ENCODE peak calls at places on chromosomes 4 and X, in nine cellular contexts. B is AG10803, D is MM.1S, Y is choroid plexus epithelial cell, M is BJ, V is GM13976, F is pancreas, I is Panc1, T is RWPE1. X is an unnamed sample.

GRCh38 chr4:156293657-156294297 is 340.1 kb upstream of the CTSO start:
- DNase-seq in B (peak; percentile 59), D (no peak), Y (peak; percentile 96), M (no peak), V (no peak), F (no peak), I (no peak), T (peak; percentile 52), X (peak; percentile 42)

GRCh38 chrX:15242899-15243555 is 26.9 kb downstream of the ASB9 start:
- DNase-seq in B (peak; percentile 50), D (peak; percentile 38), Y (peak; percentile 76), M (no peak), V (peak; percentile 46), F (no peak), I (peak; percentile 4), T (peak; percentile 11), X (peak; percentile 7)

GRCh38 chr4:130530505-130530904 is 1434.6 kb downstream of the C4orf33 start:
- DNase-seq in B (no peak), D (no peak), Y (no peak), M (no peak), V (no peak), F (no peak), I (no peak), T (no peak), X (no peak)

GRCh38 chrX:2262679-2263055 is 238.1 kb downstream of the DHRSX start:
- DNase-seq in B (no peak), D (no peak), Y (peak; percentile 11), M (no peak), V (no peak), F (no peak), I (no peak), T (no peak), X (no peak)

GRCh38 chr4:40196724-40197281 is at the start of gene RHOH:
- DNase-seq in B (no peak), D (peak; percentile 94), Y (no peak), M (no peak), V (peak; percentile 45), F (no peak), I (no peak), T (no peak), X (no peak)

GRCh38 chrX:16125520-16126149 is 2.3 kb downstream of the GRPR start:
- DNase-seq in B (no peak), D (peak; percentile 29), Y (no peak), M (no peak), V (no peak), F (no peak), I (no peak), T (no peak), X (no peak)

GRCh38 chr4:98786866-98787265 is 128.5 kb upstream of the TSPAN5 start:
- DNase-seq in B (peak; percentile 20), D (no peak), Y (peak; percentile 29), M (no peak), V (no peak), F (no peak), I (no peak), T (no peak), X (peak; percentile 10)

GRCh38 chr4:154421618-154422017 is 70.0 kb downstream of the DCHS2 start:
- DNase-seq in B (no peak), D (no peak), Y (no peak), M (no peak), V (no peak), F (no peak), I (no peak), T (no peak), X (no peak)

GRCh38 chr4:109972786-109973528 is 60.3 kb downstream of the EGF start:
- DNase-seq in B (no peak), D (no peak), Y (no peak), M (no peak), V (no peak), F (no peak), I (no peak), T (no peak), X (no peak)

GRCh38 chrX:107669276-107669675 is 41.0 kb downstream of the PRPS1 start:
- DNase-seq in B (no peak), D (no peak), Y (no peak), M (no peak), V (no peak), F (no peak), I (no peak), T (no peak), X (no peak)

GRCh38 chr4:13933163-13933562 is 305.6 kb upstream of the BOD1L1 start:
- DNase-seq in B (peak; percentile 61), D (no peak), Y (peak; percentile 43), M (no peak), V (no peak), F (no peak), I (no peak), T (no peak), X (no peak)
- TF ChIP-seq CTCF in B (peak; percentile 29), D (no peak), Y (peak; percentile 30), M (peak; percentile 39), V (no peak), F (no peak), I (no peak), T (no peak), X (no peak)

DNA sequence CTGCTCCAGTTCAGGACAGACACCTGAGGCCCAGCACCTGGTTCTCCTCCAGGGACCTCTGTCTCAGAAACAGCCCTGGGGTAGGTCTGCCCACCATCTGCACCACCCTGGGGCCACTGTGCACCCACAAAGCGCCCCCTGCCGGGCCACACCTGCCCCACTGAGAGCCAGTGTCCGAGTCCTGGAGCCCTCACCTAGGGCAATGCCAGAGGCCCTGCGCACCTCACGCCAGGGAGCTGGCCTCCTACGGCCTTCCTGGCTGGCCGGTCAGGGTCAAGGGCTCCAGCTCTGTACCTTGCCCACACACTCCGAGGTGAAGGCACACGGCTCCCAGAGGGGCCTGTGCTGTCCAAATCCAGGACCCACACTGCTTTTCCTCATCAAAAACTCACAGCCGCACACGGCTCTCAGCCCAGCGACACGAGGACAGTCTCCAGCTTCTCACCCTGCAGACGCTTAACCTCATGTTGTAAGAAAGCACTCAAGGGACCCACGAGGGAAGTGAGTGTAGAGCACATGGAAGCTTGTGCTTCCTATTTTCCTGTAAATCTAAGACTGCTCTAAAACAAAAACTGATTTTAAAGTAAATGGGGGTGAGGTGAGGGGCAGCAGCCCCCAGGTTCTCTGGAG is 5.4 kb downstream of the CTBP1 start:
- DNase-seq in B (no peak), D (no peak), Y (no peak), M (no peak), V (no peak), F (peak; percentile 80), I (no peak), T (no peak), X (no peak)
- TF ChIP-seq CTCF in B (no peak), D (no peak), Y (no peak), M (no peak), V (no peak), F (no peak), I (no peak), T (no peak), X (no peak)

GRCh38 chrX:27555514-27555913 is 34.6 kb upstream of the DCAF8L2 start:
- DNase-seq in B (no peak), D (peak; percentile 16), Y (peak; percentile 58), M (no peak), V (no peak), F (no peak), I (no peak), T (peak; percentile 5), X (no peak)
- TF ChIP-seq CTCF in B (no peak), D (peak; percentile 44), Y (peak; percentile 65), M (no peak), V (peak; percentile 21), F (peak; percentile 5), I (peak; percentile 51), T (peak; percentile 34), X (no peak)

GRCh38 chr4:10160280-10160856 is 43.8 kb upstream of the WDR1 start:
- DNase-seq in B (peak; percentile 47), D (no peak), Y (peak; percentile 65), M (no peak), V (no peak), F (no peak), I (no peak), T (no peak), X (no peak)
- TF ChIP-seq CTCF in B (peak; percentile 58), D (no peak), Y (peak; percentile 54), M (peak; percentile 44), V (no peak), F (no peak), I (peak; percentile 23), T (no peak), X (peak; percentile 9)

GRCh38 chr4:7928711-7929505 is 10.8 kb downstream of the AFAP1 start:
- DNase-seq in B (no peak), D (no peak), Y (peak; percentile 67), M (no peak), V (no peak), F (no peak), I (no peak), T (no peak), X (no peak)
- TF ChIP-seq CTCF in B (peak; percentile 31), D (no peak), Y (peak; percentile 60), M (peak; percentile 39), V (peak; percentile 12), F (no peak), I (no peak), T (no peak), X (peak; percentile 22)

X was measured in HFF-Myc.